ENCODE peak calls at places on chromosomes 2 and 18, in four cellular contexts. U is adrenal gland, H is H54, X is spleen. D is an unnamed sample.

GRCh38 chr2:186405847-186406246 is 80.2 kb upstream of the ZC3H15 start:
- DNase-seq in X (no peak), U (no peak), H (no peak), D (no peak)

GRCh38 chr2:26914286-26914962 is 56.0 kb upstream of the MAPRE3 start:
- DNase-seq in U (no peak), X (no peak), H (no peak), D (no peak)

GRCh38 chr2:181680055-181680936 is at the start of gene NEUROD1:
- DNase-seq in X (peak), H (no peak), U (no peak), D (no peak)

GRCh38 chr2:18790465-18791171 is 201.2 kb upstream of the NT5C1B start:
- DNase-seq in U (no peak), X (no peak), H (no peak), D (no peak)

GRCh38 chr18:59123588-59124369 is 15.9 kb upstream of the SEC11C start:
- DNase-seq in U (no peak), X (no peak), H (peak), D (no peak)

GRCh38 chr2:240225116-240225515 is 84.7 kb upstream of the OTOS start:
- DNase-seq in H (no peak), X (peak), U (no peak), D (no peak)

GRCh38 chr18:22591231-22591630 is 173.5 kb upstream of the CTAGE1 start:
- DNase-seq in U (no peak), H (no peak), X (no peak), D (no peak)

GRCh38 chr2:30979822-30980245 is 158.4 kb downstream of the GALNT14 start:
- DNase-seq in X (no peak), U (no peak), H (peak), D (no peak)

GRCh38 chr2:79530443-79530842 is 17.6 kb downstream of the CTNNA2 start:
- DNase-seq in U (no peak), X (no peak), H (no peak), D (no peak)

GRCh38 chr2:172640389-172640788 is 84.5 kb downstream of the PDK1 start:
- DNase-seq in U (no peak), X (no peak), H (no peak), D (no peak)

GRCh38 chr2:96688649-96689430 is 46.3 kb downstream of the FER1L5 start:
- DNase-seq in H (no peak), U (no peak), X (no peak), D (no peak)

GRCh38 chr2:241884951-241885700 is 15.6 kb downstream of the RTP5 start:
- DNase-seq in U (no peak), X (peak), H (no peak), D (no peak)

GRCh38 chr2:146602383-146602782 is 1242.4 kb upstream of the ACVR2A start:
- DNase-seq in H (no peak), U (no peak), X (no peak), D (no peak)

GRCh38 chr2:12709207-12709522 is 7.6 kb upstream of the TRIB2 start:
- DNase-seq in H (no peak), X (no peak), U (no peak), D (no peak)

GRCh38 chr2:218284106-218284811 is 8.0 kb downstream of the TMBIM1 start:
- DNase-seq in U (peak), H (peak), X (no peak), D (peak)

GRCh38 chr2:202633470-202633869 is 1.3 kb upstream of the FAM117B start:
- DNase-seq in U (no peak), X (peak), H (no peak), D (no peak)

GRCh38 chr2:79437416-79438281 is 75.2 kb upstream of the CTNNA2 start:
- DNase-seq in H (peak), U (no peak), X (no peak), D (no peak)

GRCh38 chr2:109435866-109436634 is 177.7 kb downstream of the SEPTIN10 start:
- DNase-seq in U (peak), X (peak), H (no peak), D (no peak)

GRCh38 chr18:31819106-31819924 is 58.6 kb upstream of the SLC25A52 start:
- DNase-seq in U (no peak), X (no peak), H (peak), D (peak)

GRCh38 chr2:86238354-86238753 is 39.1 kb downstream of the MRPL35 start:
- DNase-seq in X (peak), U (no peak), H (no peak), D (no peak)

GRCh38 chr2:170582747-170583463 is 132.2 kb upstream of the SP5 start:
- DNase-seq in H (no peak), U (no peak), X (no peak), D (no peak)

GRCh38 chr2:228018311-228018710 is 146.9 kb downstream of the DAW1 start:
- DNase-seq in U (no peak), H (no peak), X (no peak), D (no peak)

GRCh38 chr18:61333746-61334490 is 688 bp downstream of the CDH20 start:
- DNase-seq in H (no peak), X (peak), U (no peak), D (no peak)

GRCh38 chr2:136448435-136448834 is 316.9 kb upstream of the THSD7B start:
- DNase-seq in U (no peak), X (no peak), H (no peak), D (no peak)

GRCh38 chr2:221347471-221347870 is 224.6 kb downstream of the EPHA4 start:
- DNase-seq in H (no peak), X (no peak), U (no peak), D (no peak)

GRCh38 chr2:165698621-165698946 is 95.5 kb downstream of the GALNT3 start:
- DNase-seq in X (no peak), U (peak), H (no peak), D (peak)

DNA sequence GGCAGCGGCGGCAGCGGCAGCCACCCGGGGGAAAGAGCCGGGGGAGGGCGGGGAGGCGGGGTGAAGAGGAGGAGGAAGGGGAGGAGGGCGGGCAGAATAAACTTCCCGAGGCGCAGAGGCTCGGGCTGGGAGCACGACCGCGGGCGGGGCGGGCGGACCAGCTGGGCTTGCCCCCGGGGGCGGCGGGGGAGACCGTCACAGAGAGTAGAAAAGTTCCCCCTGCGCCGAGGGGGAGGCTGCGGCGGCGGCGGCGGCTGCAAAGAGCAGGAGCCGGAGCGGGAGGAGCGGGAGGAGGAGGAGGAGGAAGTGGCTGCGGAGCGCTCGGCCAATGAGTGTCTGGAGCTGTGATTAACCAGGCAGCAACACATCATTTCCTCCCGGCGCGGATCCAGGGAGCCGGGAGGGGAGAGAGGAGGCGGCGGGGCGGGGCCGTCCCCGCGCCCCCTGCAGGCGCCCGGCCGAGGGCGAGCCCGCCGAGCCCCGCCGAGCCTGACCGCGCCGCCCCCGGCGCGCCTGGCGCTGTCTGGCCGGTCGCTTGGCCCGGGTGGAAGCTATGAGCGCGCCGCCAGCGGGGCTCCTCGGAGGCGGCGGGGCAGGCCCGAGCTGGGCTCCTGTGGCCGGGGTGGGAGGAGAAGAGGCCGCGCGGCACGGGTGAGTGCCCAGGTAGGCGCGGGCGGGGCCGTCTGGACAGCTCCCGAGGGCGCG is at the start of gene ACVR1:
- DNase-seq in U (peak), H (peak), X (peak), D (peak)
- TF ChIP-seq POLR2A in U (peak), H (peak), X (no peak), D (no peak)

GRCh38 chr2:112026509-112026908 is 28.6 kb upstream of the TMEM87B start:
- DNase-seq in U (no peak), X (no peak), H (no peak), D (peak)
- TF ChIP-seq POLR2A in U (no peak), X (no peak), H (no peak), D (no peak)

GRCh38 chr2:105974800-105975199 is 219.3 kb downstream of the UXS1 start:
- DNase-seq in H (no peak), X (no peak), U (no peak), D (no peak)
- TF ChIP-seq POLR2A in H (no peak), X (no peak), U (no peak), D (no peak)

DNA sequence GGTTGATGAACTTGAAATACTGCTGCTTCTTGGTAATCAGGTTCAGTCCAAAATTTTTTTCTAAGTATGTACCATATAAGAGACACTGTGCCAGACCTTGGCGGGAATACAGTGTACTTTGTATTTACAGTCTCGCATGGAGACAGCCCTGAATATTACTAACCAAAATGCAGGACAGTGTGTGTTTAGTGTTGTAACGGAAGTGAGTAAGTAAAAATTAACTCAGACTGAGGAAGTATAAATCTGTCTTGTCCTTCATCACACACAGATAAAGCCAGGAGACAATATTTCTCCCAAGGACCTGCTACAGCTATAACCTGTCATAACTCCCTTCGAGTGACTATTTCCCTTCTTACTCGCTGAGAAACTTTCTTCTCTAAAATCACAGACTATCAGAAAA is 76.9 kb downstream of the ACTR3 start:
- DNase-seq in X (no peak), U (no peak), H (no peak), D (no peak)
- TF ChIP-seq POLR2A in X (no peak), U (no peak), H (no peak), D (no peak)

GRCh38 chr2:74178211-74179062 is at the start of gene MOB1A:
- DNase-seq in X (peak), H (peak), U (peak), D (peak)
- TF ChIP-seq POLR2A in X (peak), H (peak), U (peak), D (peak)

DNA sequence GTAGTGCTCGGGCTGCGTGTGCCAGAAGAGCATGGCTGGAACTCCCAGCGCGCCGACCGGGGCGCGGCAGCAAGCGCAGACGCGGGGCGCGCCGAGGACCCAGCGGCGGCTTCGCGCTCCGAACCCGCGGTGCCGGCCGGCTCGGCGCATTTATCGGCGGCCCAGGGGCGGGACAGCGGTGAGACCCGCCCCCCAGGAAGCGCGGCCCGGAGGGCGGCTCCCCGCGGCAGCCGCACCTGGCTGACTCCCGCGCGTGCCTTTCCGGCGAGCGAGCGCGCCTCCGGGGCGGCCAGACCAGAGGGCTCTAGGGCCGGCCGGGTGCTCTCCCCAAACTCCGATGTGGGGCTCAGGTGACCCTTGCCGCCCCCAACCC is at the start of gene TFCP2L1:
- DNase-seq in H (no peak), U (no peak), X (no peak), D (peak)
- TF ChIP-seq POLR2A in H (no peak), U (no peak), X (no peak), D (no peak)

GRCh38 chr2:61018319-61018750 is 280 bp upstream of the PUS10 start:
- DNase-seq in H (no peak), U (no peak), X (no peak), D (peak)
- TF ChIP-seq POLR2A in H (no peak), U (no peak), X (no peak), D (no peak)

DNA sequence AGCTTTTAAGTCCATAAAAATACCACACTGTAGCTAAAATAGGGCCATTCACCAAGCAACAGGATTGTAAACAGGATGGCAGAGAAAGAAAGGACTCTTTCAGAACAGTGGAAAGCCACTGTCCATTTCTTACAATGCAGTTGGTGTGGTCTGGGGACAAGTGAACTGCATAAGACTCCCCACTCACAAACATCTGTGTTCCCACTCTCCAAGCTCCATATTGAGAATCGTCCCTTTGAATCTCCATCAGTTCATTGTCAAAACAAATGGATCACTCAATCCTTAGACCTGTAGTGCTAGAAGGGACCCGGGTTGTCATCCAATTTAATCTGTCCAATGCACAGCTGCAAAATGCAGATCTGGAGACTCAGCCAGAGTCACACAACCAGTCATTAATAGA is 347.4 kb upstream of the KLHL29 start:
- DNase-seq in X (no peak), H (no peak), U (no peak), D (no peak)
- TF ChIP-seq POLR2A in X (no peak), H (no peak), U (no peak), D (no peak)

GRCh38 chr2:69307696-69308064 is 79.3 kb downstream of the GFPT1 start:
- DNase-seq in X (no peak), U (no peak), H (no peak), D (no peak)
- TF ChIP-seq POLR2A in X (no peak), U (no peak), H (no peak), D (no peak)

GRCh38 chr2:99981840-99982239 is 160.6 kb downstream of the AFF3 start:
- DNase-seq in U (no peak), H (no peak), X (no peak), D (no peak)
- TF ChIP-seq POLR2A in U (no peak), H (no peak), X (no peak), D (no peak)

D was measured in erythroblast.